ENCODE peak calls at places on chromosomes 3 and 15, in nine cellular contexts. F, G, X, I, Q, B, D, H and M are unnamed samples.

GRCh38 chr3:45225465-45226205 is 452 bp downstream of the TMEM158 start:
- DNase-seq in F (no peak), G (no peak), X (no peak), I (peak), Q (no peak), B (peak), D (peak), H (peak), M (no peak)

GRCh38 chr3:176961916-176962315 is 235.4 kb downstream of the TBL1XR1 start:
- DNase-seq in F (no peak), G (no peak), X (no peak), I (no peak), Q (no peak), B (no peak), D (peak), H (no peak), M (no peak)

GRCh38 chr3:114067804-114068203 is 11.3 kb downstream of the QTRT2 start:
- DNase-seq in F (no peak), G (no peak), X (no peak), I (no peak), Q (no peak), B (no peak), D (no peak), H (no peak), M (no peak)

GRCh38 chr3:28994161-28994905 is 286.5 kb upstream of the RBMS3 start:
- DNase-seq in F (no peak), G (no peak), X (no peak), I (no peak), Q (no peak), B (no peak), D (no peak), H (peak), M (no peak)

GRCh38 chr3:49780080-49780967 is 6.0 kb downstream of the IP6K1 start:
- DNase-seq in F (no peak), G (no peak), X (no peak), I (no peak), Q (no peak), B (no peak), D (no peak), H (no peak), M (no peak)

GRCh38 chr3:30577788-30578187 is 28.6 kb upstream of the TGFBR2 start:
- DNase-seq in F (no peak), G (no peak), X (no peak), I (no peak), Q (no peak), B (no peak), D (no peak), H (no peak), M (no peak)

GRCh38 chr15:33311312-33311971 is 675 bp downstream of the RYR3 start:
- DNase-seq in F (no peak), G (no peak), X (no peak), I (no peak), Q (no peak), B (no peak), D (no peak), H (no peak), M (no peak)

GRCh38 chr3:122315619-122316018 is 9.4 kb upstream of the CSTA start:
- DNase-seq in F (no peak), G (no peak), X (no peak), I (no peak), Q (no peak), B (no peak), D (no peak), H (no peak), M (no peak)

GRCh38 chr15:66269326-66270090 is 16.0 kb upstream of the MEGF11 start:
- DNase-seq in F (no peak), G (no peak), X (no peak), I (no peak), Q (no peak), B (peak), D (peak), H (peak), M (peak)

GRCh38 chr3:133562376-133562775 is 11.1 kb upstream of the CDV3 start:
- DNase-seq in F (no peak), G (no peak), X (no peak), I (no peak), Q (no peak), B (no peak), D (no peak), H (no peak), M (no peak)

GRCh38 chr3:278300-279064 is 81.9 kb downstream of the CHL1 start:
- DNase-seq in F (peak), G (peak), X (no peak), I (no peak), Q (no peak), B (no peak), D (no peak), H (no peak), M (no peak)

GRCh38 chr3:122469659-122470058 is 45.1 kb downstream of the KPNA1 start:
- DNase-seq in F (no peak), G (no peak), X (no peak), I (no peak), Q (no peak), B (no peak), D (no peak), H (no peak), M (no peak)

GRCh38 chr3:134306334-134306733 is 55.7 kb upstream of the RYK start:
- DNase-seq in F (no peak), G (no peak), X (no peak), I (no peak), Q (no peak), B (no peak), D (no peak), H (no peak), M (no peak)

GRCh38 chr3:43175541-43175940 is 69.7 kb upstream of the POMGNT2 start:
- DNase-seq in F (no peak), G (no peak), X (no peak), I (no peak), Q (no peak), B (no peak), D (no peak), H (no peak), M (no peak)

GRCh38 chr3:195043612-195044144 is 227.3 kb downstream of the XXYLT1 start:
- DNase-seq in F (no peak), G (no peak), X (no peak), I (no peak), Q (no peak), B (no peak), D (no peak), H (no peak), M (no peak)

GRCh38 chr15:62928996-62929350 is 113.6 kb upstream of the TPM1 start:
- DNase-seq in F (no peak), G (no peak), X (peak), I (no peak), Q (no peak), B (no peak), D (no peak), H (no peak), M (peak)

GRCh38 chr15:64911317-64912186 is at the start of gene ANKDD1A:
- DNase-seq in F (peak), G (no peak), X (no peak), I (peak), Q (peak), B (peak), D (no peak), H (peak), M (no peak)

GRCh38 chr3:98232489-98232888 is 31.6 kb upstream of the OR5H6 start:
- DNase-seq in F (no peak), G (no peak), X (no peak), I (no peak), Q (no peak), B (no peak), D (no peak), H (no peak), M (no peak)

GRCh38 chr3:15798533-15799245 is 910 bp upstream of the ANKRD28 start:
- DNase-seq in F (no peak), G (no peak), X (no peak), I (no peak), Q (no peak), B (no peak), D (no peak), H (no peak), M (no peak)

GRCh38 chr3:8278448-8278847 is 223.2 kb upstream of the LMCD1 start:
- DNase-seq in F (no peak), G (no peak), X (no peak), I (no peak), Q (no peak), B (no peak), D (no peak), H (no peak), M (no peak)

GRCh38 chr3:133925960-133926735 is 30.5 kb upstream of the RAB6B start:
- DNase-seq in F (no peak), G (peak), X (no peak), I (no peak), Q (no peak), B (no peak), D (no peak), H (no peak), M (no peak)

GRCh38 chr3:23302276-23302675 is 99.1 kb downstream of the UBE2E2 start:
- DNase-seq in F (no peak), G (no peak), X (no peak), I (no peak), Q (no peak), B (no peak), D (peak), H (no peak), M (no peak)

GRCh38 chr3:172103724-172104123 is 64.3 kb downstream of the FNDC3B start:
- DNase-seq in F (peak), G (no peak), X (no peak), I (no peak), Q (no peak), B (no peak), D (peak), H (no peak), M (peak)

GRCh38 chr3:124431585-124431984 is 298.7 kb upstream of the UMPS start:
- DNase-seq in F (no peak), G (no peak), X (no peak), I (no peak), Q (no peak), B (no peak), D (no peak), H (no peak), M (no peak)

GRCh38 chr3:45575491-45575923 is 19.0 kb upstream of the LIMD1 start:
- DNase-seq in F (no peak), G (no peak), X (no peak), I (no peak), Q (no peak), B (no peak), D (peak), H (no peak), M (no peak)

GRCh38 chr15:90585863-90586262 is 56.1 kb downstream of the CRTC3 start:
- DNase-seq in F (no peak), G (no peak), X (no peak), I (no peak), Q (no peak), B (no peak), D (peak), H (no peak), M (no peak)

GRCh38 chr15:80856809-80857377 is 77.7 kb downstream of the CEMIP start:
- DNase-seq in F (no peak), G (no peak), X (no peak), I (peak), Q (peak), B (no peak), D (no peak), H (no peak), M (no peak)

GRCh38 chr3:73516656-73517055 is 108.1 kb downstream of the PDZRN3 start:
- DNase-seq in F (no peak), G (no peak), X (peak), I (peak), Q (no peak), B (no peak), D (no peak), H (no peak), M (no peak)

GRCh38 chr3:18725668-18726407 is 300.7 kb upstream of the SATB1 start:
- DNase-seq in F (no peak), G (no peak), X (no peak), I (no peak), Q (no peak), B (no peak), D (no peak), H (peak), M (no peak)

GRCh38 chr15:69573815-69574472 is 121.3 kb downstream of the RPLP1 start:
- DNase-seq in F (no peak), G (peak), X (no peak), I (no peak), Q (no peak), B (no peak), D (peak), H (peak), M (no peak)

GRCh38 chr15:87362531-87362930 is 894.0 kb downstream of the NTRK3 start:
- DNase-seq in F (no peak), G (no peak), X (no peak), I (no peak), Q (no peak), B (no peak), D (no peak), H (no peak), M (no peak)

GRCh38 chr15:87365221-87365620 is 891.3 kb downstream of the NTRK3 start:
- DNase-seq in F (no peak), G (no peak), X (peak), I (no peak), Q (no peak), B (no peak), D (peak), H (no peak), M (no peak)

GRCh38 chr15:87369269-87369668 is 887.3 kb downstream of the NTRK3 start:
- DNase-seq in F (no peak), G (no peak), X (peak), I (no peak), Q (no peak), B (no peak), D (peak), H (no peak), M (no peak)

DNA sequence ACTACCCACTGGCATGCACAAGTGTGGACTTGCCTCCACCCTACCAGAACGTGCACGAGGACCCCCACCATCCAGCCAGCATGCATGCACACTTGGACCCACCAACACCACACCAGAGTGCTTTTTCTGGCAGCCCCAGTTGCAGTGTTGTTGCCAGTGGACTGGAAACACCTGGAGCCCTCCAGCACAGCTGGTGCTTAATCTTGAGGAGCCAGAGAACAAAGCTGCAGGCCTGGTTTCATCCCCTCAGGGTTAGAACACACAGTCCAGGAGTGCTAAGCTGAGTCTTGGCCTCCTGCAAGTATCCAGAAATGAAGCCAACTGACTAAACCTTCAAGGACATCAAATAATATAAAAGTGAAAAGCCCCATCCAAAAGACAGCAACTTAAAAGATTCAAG is 888.0 kb downstream of the NTRK3 start:
- DNase-seq in F (no peak), G (no peak), X (no peak), I (no peak), Q (no peak), B (no peak), D (no peak), H (no peak), M (no peak)
- H3K27ac ChIP-seq in F (no peak), G (no peak), X (peak), I (no peak), Q (no peak), B (no peak), D (peak), H (no peak), M (peak)

DNA sequence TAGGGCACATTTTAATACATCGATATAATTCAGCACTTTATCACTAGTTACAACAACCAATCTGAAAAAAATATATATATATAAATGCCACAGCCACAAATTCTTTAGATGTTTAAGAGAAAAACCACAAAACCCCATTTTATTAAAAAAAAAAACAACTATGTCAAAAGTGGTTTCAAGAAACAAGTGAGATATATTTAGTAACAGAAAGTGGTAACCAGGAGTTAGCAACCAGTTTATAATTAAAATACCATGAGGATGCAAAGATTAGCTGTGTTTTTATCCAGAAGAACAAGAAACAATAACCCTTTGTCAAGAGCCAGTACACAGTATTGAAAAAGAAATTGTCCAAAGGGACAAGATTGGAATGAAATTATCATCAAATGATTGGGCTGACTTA is 14.8 kb upstream of the DIPK2A start:
- DNase-seq in F (no peak), G (no peak), X (no peak), I (no peak), Q (no peak), B (no peak), D (peak), H (no peak), M (no peak)
- H3K27ac ChIP-seq in F (no peak), G (no peak), X (no peak), I (no peak), Q (no peak), B (no peak), D (no peak), H (no peak), M (no peak)

DNA sequence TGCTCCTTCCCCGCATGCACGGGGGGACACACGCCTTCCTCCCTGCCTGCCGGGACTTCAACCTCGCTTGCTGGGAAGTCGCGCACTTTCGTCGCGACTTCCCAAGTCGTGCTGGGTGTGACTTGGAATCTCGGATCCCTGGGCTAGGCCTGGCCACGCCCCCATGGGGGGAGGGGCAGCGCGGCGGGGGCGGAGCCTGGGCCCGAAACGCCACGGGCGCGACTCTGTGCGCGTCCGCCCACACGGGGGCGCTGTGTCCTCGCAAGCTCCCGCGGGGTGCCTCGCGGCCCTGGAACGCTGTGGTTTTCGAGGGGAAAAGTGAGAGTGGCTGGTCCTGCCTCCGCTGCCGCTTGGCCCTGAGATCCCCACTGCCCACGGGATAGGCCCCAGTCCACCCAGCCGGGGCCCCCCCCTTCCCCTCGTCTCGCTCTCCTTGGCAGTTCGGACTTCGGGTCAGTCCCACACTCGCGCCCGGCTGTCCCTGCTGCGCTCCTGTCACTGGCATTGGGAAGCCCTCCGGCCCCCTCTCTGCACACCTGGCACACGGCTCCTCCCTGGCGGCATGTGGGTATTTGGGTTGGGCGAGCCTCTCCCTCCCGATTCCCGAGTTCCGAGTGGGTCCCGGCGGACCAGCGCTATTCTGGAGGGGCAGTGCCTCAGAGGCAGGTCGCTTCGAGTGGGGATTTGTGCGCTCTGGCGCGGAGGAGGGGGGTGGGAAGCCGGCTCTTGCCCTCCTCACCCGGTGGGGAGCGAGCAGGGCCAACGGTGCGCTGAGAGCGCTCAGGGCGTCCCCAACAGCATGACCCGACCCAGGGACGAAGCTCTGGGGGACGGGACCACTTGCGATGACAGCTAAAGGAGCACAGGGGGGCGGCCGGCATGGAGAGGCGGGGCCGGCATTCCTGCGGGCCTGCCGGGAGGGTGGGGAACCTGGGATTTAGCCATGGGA is 23.6 kb downstream of the SEC61A1 start:
- DNase-seq in F (peak), G (peak), X (peak), I (peak), Q (peak), B (peak), D (peak), H (peak), M (no peak)
- H3K27ac ChIP-seq in F (no peak), G (peak), X (peak), I (peak), Q (peak), B (peak), D (no peak), H (peak), M (peak)

DNA sequence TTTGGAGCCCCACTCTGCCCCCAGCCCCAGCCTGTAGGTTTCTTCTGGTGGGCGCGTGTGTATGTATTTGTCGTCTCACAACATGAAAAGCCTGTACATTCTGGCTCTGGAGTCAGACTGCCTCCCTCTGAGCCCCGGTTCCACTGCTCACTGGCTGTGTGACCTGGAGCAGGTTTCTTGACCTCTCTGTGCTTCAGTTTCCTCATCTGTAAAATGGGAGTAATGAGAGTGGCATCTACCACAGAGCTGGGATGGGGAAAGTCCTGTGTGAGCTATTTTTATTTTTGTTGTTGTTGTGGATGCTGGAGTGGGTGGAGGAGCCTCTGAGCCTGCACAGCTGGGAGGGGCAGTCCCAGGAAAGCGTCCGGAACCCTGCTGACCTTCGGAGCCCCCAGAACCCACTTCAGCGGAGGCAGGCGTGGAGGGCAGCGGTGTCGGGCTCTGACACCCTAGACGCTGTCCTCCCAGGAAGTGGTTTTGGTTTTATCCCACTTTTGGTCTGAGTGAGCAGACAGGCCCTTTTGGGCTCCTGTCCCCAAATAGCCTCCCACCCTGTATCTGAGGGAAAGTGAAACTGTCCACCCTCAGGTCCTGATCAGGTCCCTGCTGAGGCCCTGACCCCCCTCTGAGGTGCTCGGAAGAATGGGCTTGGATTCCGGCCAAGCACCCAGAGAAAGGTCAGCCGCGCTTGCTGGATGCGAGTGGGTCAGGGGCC is 103.5 kb downstream of the CHSY1 start:
- DNase-seq in F (no peak), G (no peak), X (no peak), I (no peak), Q (no peak), B (peak), D (no peak), H (no peak), M (no peak)
- H3K27ac ChIP-seq in F (no peak), G (no peak), X (no peak), I (peak), Q (no peak), B (no peak), D (no peak), H (no peak), M (no peak)

GRCh38 chr3:81485444-81485865 is 276.0 kb downstream of the GBE1 start:
- DNase-seq in F (peak), G (no peak), X (peak), I (no peak), Q (no peak), B (no peak), D (peak), H (peak), M (peak)

GRCh38 chr3:81492048-81492447 is 269.4 kb downstream of the GBE1 start:
- DNase-seq in F (no peak), G (no peak), X (no peak), I (no peak), Q (no peak), B (no peak), D (no peak), H (no peak), M (no peak)

GRCh38 chr3:81496407-81497104 is 264.9 kb downstream of the GBE1 start:
- DNase-seq in F (no peak), G (no peak), X (no peak), I (no peak), Q (no peak), B (no peak), D (no peak), H (no peak), M (no peak)

GRCh38 chr3:81490541-81491288 is 270.7 kb downstream of the GBE1 start:
- DNase-seq in F (peak), G (peak), X (peak), I (peak), Q (peak), B (peak), D (peak), H (peak), M (peak)
- H3K27ac ChIP-seq in F (no peak), G (no peak), X (no peak), I (peak), Q (no peak), B (no peak), D (no peak), H (peak), M (no peak)